ENCODE peak calls at places on chromosome 21, in eight cellular contexts. Z, N, G, B, W, V, T and J are unnamed samples.

GRCh38 chr21:9839011-9839661 is 682.2 kb upstream of the TPTE start:
- DNase-seq in T (no peak), G (no peak), Z (no peak), W (no peak), V (no peak), N (no peak), B (no peak), J (no peak)

GRCh38 chr21:34528131-34528561 is 16.1 kb upstream of the KCNE1 start:
- DNase-seq in V (no peak), G (no peak), B (no peak), Z (peak; percentile 63), W (no peak), T (peak; percentile 51), N (peak; percentile 20), J (no peak)

GRCh38 chr21:28793043-28793442 is 199.6 kb downstream of the LTN1 start:
- DNase-seq in Z (peak; percentile 86), B (peak; percentile 21), G (no peak), V (no peak), N (peak; percentile 33), W (no peak), T (peak; percentile 73), J (no peak)

GRCh38 chr21:41112740-41113692 is 54.9 kb upstream of the BACE2 start:
- DNase-seq in Z (peak; percentile 87), V (peak; percentile 54), T (peak; percentile 79), G (no peak), B (peak; percentile 36), N (peak; percentile 88), W (peak; percentile 33), J (peak; percentile 17)

GRCh38 chr21:39705849-39706248 is 39.1 kb upstream of the IGSF5 start:
- DNase-seq in T (peak; percentile 12), Z (no peak), B (no peak), G (no peak), N (peak; percentile 31), W (no peak), V (no peak), J (no peak)

GRCh38 chr21:39033878-39034589 is 149.2 kb downstream of the PSMG1 start:
- DNase-seq in V (peak; percentile 72), N (peak; percentile 36), W (no peak), T (no peak), B (no peak), Z (peak; percentile 44), G (no peak), J (no peak)

GRCh38 chr21:29208666-29209059 is 78.2 kb downstream of the MAP3K7CL start:
- DNase-seq in N (peak; percentile 81), V (no peak), G (no peak), B (no peak), T (peak; percentile 93), W (peak; percentile 46), Z (peak; percentile 87), J (no peak)

GRCh38 chr21:39472211-39472610 is 20.4 kb downstream of the SH3BGR start:
- DNase-seq in Z (no peak), V (no peak), N (no peak), B (peak; percentile 24), G (no peak), W (no peak), T (no peak), J (no peak)

GRCh38 chr21:41142051-41142795 is 25.7 kb upstream of the BACE2 start:
- DNase-seq in W (peak; percentile 6), V (no peak), Z (peak; percentile 54), N (peak; percentile 58), G (no peak), B (peak; percentile 21), T (peak; percentile 47), J (peak; percentile 28)

GRCh38 chr21:31157756-31158155 is 119.5 kb upstream of the KRTAP19-8 start:
- DNase-seq in B (no peak), W (no peak), N (no peak), T (no peak), G (no peak), Z (no peak), V (no peak), J (no peak)

GRCh38 chr21:29470397-29470796 is 171.7 kb downstream of the BACH1 start:
- DNase-seq in Z (no peak), G (no peak), V (no peak), N (no peak), B (no peak), T (peak; percentile 15), W (no peak), J (no peak)

GRCh38 chr21:35046880-35047229 is 2.2 kb downstream of the RUNX1 start:
- DNase-seq in G (no peak), V (peak; percentile 62), N (no peak), Z (no peak), T (no peak), W (no peak), B (no peak), J (no peak)

GRCh38 chr21:41366522-41367151 is 4.8 kb downstream of the MX2 start:
- DNase-seq in V (peak; percentile 85), T (peak; percentile 73), G (no peak), N (peak; percentile 47), W (peak; percentile 6), B (no peak), Z (peak; percentile 85), J (no peak)

GRCh38 chr21:33732038-33732437 is 89.7 kb downstream of the ITSN1 start:
- DNase-seq in W (no peak), N (no peak), Z (no peak), G (no peak), T (no peak), V (no peak), B (no peak), J (no peak)

GRCh38 chr21:42827588-42827987 is 51.8 kb downstream of the WDR4 start:
- DNase-seq in B (no peak), G (no peak), N (no peak), W (no peak), V (no peak), T (no peak), Z (no peak), J (no peak)

GRCh38 chr21:42829954-42830353 is 49.4 kb downstream of the WDR4 start:
- DNase-seq in W (no peak), Z (no peak), V (peak; percentile 52), N (no peak), T (no peak), G (no peak), B (no peak), J (no peak)

GRCh38 chr21:42833439-42833815 is 45.9 kb downstream of the WDR4 start:
- DNase-seq in V (no peak), Z (peak; percentile 12), B (peak; percentile 52), N (no peak), T (peak; percentile 5), W (no peak), G (no peak), J (peak; percentile 16)

GRCh38 chr21:42829417-42829816 is 49.9 kb downstream of the WDR4 start:
- DNase-seq in W (no peak), N (no peak), V (no peak), B (no peak), T (no peak), Z (no peak), G (no peak), J (no peak)

GRCh38 chr21:42830456-42831455 is 48.6 kb downstream of the WDR4 start:
- DNase-seq in G (no peak), W (no peak), B (no peak), Z (no peak), V (peak; percentile 50), N (no peak), T (no peak), J (no peak)
- TF ChIP-seq CTCF in G (no peak), W (no peak), B (no peak), Z (peak; percentile 12), V (no peak), N (no peak), T (no peak), J (peak; percentile 11)

DNA sequence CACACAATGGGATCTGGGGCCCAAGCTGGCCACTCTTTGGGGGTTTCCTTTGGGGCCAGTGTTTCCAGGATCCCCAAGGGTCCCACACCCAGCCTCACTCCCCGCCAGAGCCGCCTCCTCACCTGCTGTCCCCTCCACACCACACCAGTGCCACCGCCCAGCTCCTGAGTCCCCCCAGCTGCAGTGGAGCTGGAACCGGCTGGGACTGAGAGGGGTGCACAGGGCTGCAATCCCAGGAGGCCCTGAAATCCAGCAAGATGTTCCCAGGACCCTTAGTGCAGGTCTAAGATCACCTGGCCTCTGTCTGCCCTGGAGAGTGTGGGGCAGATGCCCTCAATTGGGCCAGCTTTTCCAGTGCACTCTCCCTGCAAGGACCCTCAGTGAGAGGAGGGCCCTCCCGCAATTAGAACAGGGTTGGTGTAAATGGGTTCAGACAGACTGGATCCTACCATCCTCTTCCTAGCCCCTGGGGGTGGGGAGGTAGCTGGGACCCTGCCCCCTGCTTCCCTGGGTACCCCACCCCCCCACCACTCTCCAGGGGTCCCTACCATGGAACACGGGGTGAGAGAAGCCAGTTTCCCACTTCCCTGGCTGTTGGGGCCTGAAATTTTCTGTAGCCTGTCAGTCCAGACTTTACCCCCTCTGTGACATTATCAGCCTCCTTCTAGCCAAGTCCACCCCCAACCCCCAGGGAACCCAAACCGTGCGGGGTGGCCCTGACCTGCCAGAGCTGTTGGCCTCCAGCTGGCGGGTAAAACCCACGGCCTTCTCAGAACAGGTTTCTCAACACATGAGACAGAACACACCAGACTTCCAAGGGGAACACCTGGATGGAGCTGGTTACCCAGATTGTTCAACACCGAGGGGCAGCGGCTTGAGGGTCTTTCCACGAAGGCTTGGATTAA is 7.0 kb downstream of the KRTAP10-12 start:
- DNase-seq in B (no peak), W (no peak), T (no peak), G (no peak), N (no peak), Z (no peak), V (peak; percentile 44), J (no peak)
- H3K4me3 ChIP-seq in B (no peak overlapping the region), W (no peak overlapping the region), T (no peak overlapping the region), G (no peak overlapping the region), N (no peak overlapping the region), Z (no peak overlapping the region), V (no peak overlapping the region), J (no peak overlapping the region)

GRCh38 chr21:43312751-43313169 is 114.2 kb downstream of the SIK1 start:
- DNase-seq in W (no peak), T (no peak), Z (no peak), V (no peak), B (no peak), N (no peak), G (no peak), J (no peak)
- TF ChIP-seq CTCF in W (no peak), T (no peak), Z (no peak), V (no peak), B (no peak), N (no peak), G (no peak), J (no peak)

DNA sequence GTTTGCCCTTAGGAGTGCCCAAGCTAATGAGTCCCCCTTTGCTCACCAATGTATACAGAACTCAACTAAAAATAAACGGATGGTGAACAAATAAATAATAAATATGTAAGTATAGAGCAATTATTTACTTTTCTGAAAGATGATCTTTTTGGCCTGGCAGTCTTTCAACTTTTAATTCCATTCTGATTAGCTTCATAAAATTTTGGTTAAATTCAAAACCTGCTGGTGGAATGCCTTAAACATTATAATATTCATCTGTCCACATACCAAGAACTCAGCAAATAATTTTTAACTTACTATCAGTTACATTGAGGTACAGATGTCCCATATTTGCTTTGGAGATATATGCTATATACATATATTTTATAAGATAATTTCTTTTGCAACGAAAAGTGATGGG is 204.3 kb downstream of the APP start:
- DNase-seq in V (no peak), Z (no peak), W (no peak), B (no peak), T (peak; percentile 37), N (no peak), G (no peak), J (no peak)
- H3K4me3 ChIP-seq in V (no peak overlapping the region), Z (no peak overlapping the region), W (no peak overlapping the region), B (no peak overlapping the region), T (no peak overlapping the region), N (no peak overlapping the region), G (no peak overlapping the region), J (no peak overlapping the region)

GRCh38 chr21:25421327-25422028 is 185.8 kb downstream of the MRPL39 start:
- DNase-seq in T (peak; percentile 68), G (no peak), B (peak; percentile 77), N (peak; percentile 54), V (no peak), Z (peak; percentile 48), W (peak; percentile 21), J (no peak)
- TF ChIP-seq CTCF in T (peak; percentile 61), G (no peak), B (peak; percentile 75), N (peak; percentile 64), V (peak; percentile 58), Z (peak; percentile 50), W (peak; percentile 66), J (peak; percentile 50)